ENCODE peak calls at places on chromosomes 6 and 20, in five cellular contexts. B is naive thymus-derived CD8-positive, alpha-beta T cell; A is progenitor cell of endocrine pancreas; J is stimulated activated CD8-positive, alpha-beta memory T cell treated with anti-CD3 and anti-CD28 coated beads, Interleukin-12 subunit alpha, Interleukin-12 subunit beta, amount 100 ng/mL, for 1 hour; L is mesothelial cell of epicardium. E is an unnamed sample.

GRCh38 chr6:136148523-136148922 is 101.6 kb downstream of the MTFR2 start:
- DNase-seq in B (no peak), A (no peak), J (no peak), L (no peak), E (no peak)

GRCh38 chr6:43454290-43455033 is 886 bp downstream of the DLK2 start:
- DNase-seq in B (peak), A (peak), J (peak), L (peak), E (peak)

GRCh38 chr20:8094415-8094818 is 37.6 kb upstream of the PLCB1 start:
- DNase-seq in B (no peak), A (no peak), J (no peak), L (no peak), E (peak)

GRCh38 chr20:62908971-62909791 is 17.1 kb downstream of the DIDO1 start:
- DNase-seq in B (no peak), A (no peak), J (no peak), L (no peak), E (no peak)

GRCh38 chr6:16684195-16684689 is 77.0 kb downstream of the ATXN1 start:
- DNase-seq in B (no peak), A (no peak), J (no peak), L (no peak), E (peak)

GRCh38 chr20:38114353-38114791 is 50.7 kb downstream of the TGM2 start:
- DNase-seq in B (no peak), A (no peak), J (no peak), L (no peak), E (peak)

GRCh38 chr20:12049125-12049524 is 131.4 kb downstream of the BTBD3 start:
- DNase-seq in B (no peak), A (no peak), J (no peak), L (no peak), E (peak)

GRCh38 chr6:163554663-163555062 is 140.1 kb downstream of the QKI start:
- DNase-seq in B (peak), A (no peak), J (peak), L (no peak), E (peak)

GRCh38 chr20:52083627-52084232 is 107.8 kb downstream of the ZFP64 start:
- DNase-seq in B (no peak), A (peak), J (peak), L (no peak), E (peak)

GRCh38 chr20:47198254-47198671 is 158.2 kb downstream of the ZMYND8 start:
- DNase-seq in B (no peak), A (no peak), J (no peak), L (no peak), E (no peak)

GRCh38 chr6:139230421-139230840 is 61.4 kb downstream of the TXLNB start:
- DNase-seq in B (no peak), A (no peak), J (no peak), L (no peak), E (peak)

GRCh38 chr20:10250902-10251301 is 32.3 kb downstream of the SNAP25 start:
- DNase-seq in B (no peak), A (no peak), J (no peak), L (no peak), E (no peak)

GRCh38 chr6:114053791-114054190 is 82.8 kb upstream of the HDAC2 start:
- DNase-seq in B (no peak), A (no peak), J (no peak), L (no peak), E (no peak)

GRCh38 chr6:117906905-117907599 is at the start of gene SLC35F1:
- DNase-seq in B (no peak), A (peak), J (no peak), L (peak), E (peak)

GRCh38 chr6:165728196-165728595 is 65.2 kb upstream of the PDE10A start:
- DNase-seq in B (no peak), A (no peak), J (no peak), L (no peak), E (peak)

GRCh38 chr6:43629505-43630300 is 639 bp upstream of the GTPBP2 start:
- DNase-seq in B (peak), A (peak), J (peak), L (peak), E (peak)

GRCh38 chr6:118551063-118551672 is 3.1 kb downstream of the PLN start:
- DNase-seq in B (no peak), A (no peak), J (no peak), L (no peak), E (peak)

GRCh38 chr6:3625161-3625979 is 126.1 kb downstream of the PXDC1 start:
- DNase-seq in B (no peak), A (no peak), J (no peak), L (no peak), E (no peak)

GRCh38 chr20:23435675-23436539 is 3.6 kb upstream of the CSTL1 start:
- DNase-seq in B (no peak), A (no peak), J (no peak), L (no peak), E (peak)

GRCh38 chr6:18107061-18107460 is 15.4 kb downstream of the NHLRC1 start:
- DNase-seq in B (no peak), A (no peak), J (no peak), L (no peak), E (no peak)

GRCh38 chr20:19897891-19898290 is 119.3 kb upstream of the NAA20 start:
- DNase-seq in B (no peak), A (no peak), J (no peak), L (no peak), E (no peak)

GRCh38 chr6:45717027-45717426 is 298.6 kb downstream of the CLIC5 start:
- DNase-seq in B (no peak), A (no peak), J (no peak), L (no peak), E (no peak)

GRCh38 chr20:58112017-58112781 is 116.3 kb downstream of the ANKRD60 start:
- DNase-seq in B (no peak), A (no peak), J (no peak), L (no peak), E (peak)